ENCODE peak calls at places on chromosomes 4 and X, in nine cellular contexts. R is sigmoid colon, O is breast epithelium, F is WERI-Rb-1, Y is ovary, I is mammary epithelial cell, W is suprapubic skin, X is cardiac muscle cell, M is brain microvascular endothelial cell. E is an unnamed sample.

GRCh38 chr4:140579278-140579677 is 10.5 kb upstream of the UCP1 start:
- DNase-seq in X (no peak), M (no peak), Y (no peak), F (no peak), R (no peak), O (no peak), W (no peak), I (no peak), E (no peak)

GRCh38 chr4:69518102-69518501 is 22.4 kb upstream of the UGT2B4 start:
- DNase-seq in Y (no peak), X (no peak), W (no peak), R (no peak), M (no peak), O (no peak), I (no peak), F (no peak), E (no peak)

GRCh38 chr4:7956306-7957112 is 16.8 kb upstream of the AFAP1 start:
- DNase-seq in O (no peak), I (peak; percentile 92), M (no peak), W (no peak), Y (no peak), F (no peak), X (no peak), R (no peak), E (no peak)

GRCh38 chr4:53453385-53453784 is 75.9 kb downstream of the FIP1L1 start:
- DNase-seq in M (no peak), X (no peak), I (no peak), F (no peak), W (no peak), R (no peak), O (no peak), Y (no peak), E (no peak)

GRCh38 chr4:186342582-186342981 is 76.6 kb downstream of the F11 start:
- DNase-seq in W (no peak), M (no peak), Y (no peak), O (no peak), X (no peak), F (no peak), I (peak; percentile 49), R (no peak), E (no peak)

GRCh38 chr4:176259330-176260090 is 9.5 kb downstream of the ASB5 start:
- DNase-seq in R (no peak), M (peak; percentile 49), X (no peak), W (no peak), I (peak; percentile 27), Y (no peak), F (no peak), O (no peak), E (no peak)

GRCh38 chrX:41014776-41015175 is 70.5 kb upstream of the USP9X start:
- DNase-seq in W (no peak), F (no peak), I (peak; percentile 88), O (no peak), X (no peak), M (no peak), Y (no peak), R (no peak), E (no peak)

GRCh38 chrX:723781-724180 is 93.2 kb downstream of the SHOX start:
- DNase-seq in R (peak; percentile 2), Y (no peak), X (no peak), W (no peak), M (no peak), I (no peak), F (no peak), O (no peak), E (no peak)

GRCh38 chrX:48736878-48737212 is 24.7 kb upstream of the GLOD5 start:
- DNase-seq in R (no peak), F (no peak), M (no peak), W (no peak), O (no peak), X (no peak), I (no peak), Y (no peak), E (no peak)

GRCh38 chrX:48737940-48738339 is 23.6 kb upstream of the GLOD5 start:
- DNase-seq in W (no peak), I (no peak), Y (no peak), O (no peak), F (peak; percentile 12), M (no peak), X (no peak), R (no peak), E (no peak)

GRCh38 chrX:48737213-48737938 is 24.2 kb upstream of the GLOD5 start:
- DNase-seq in R (peak; percentile 97), M (peak; percentile 94), W (peak; percentile 90), Y (peak; percentile 87), X (peak; percentile 94), I (peak; percentile 91), O (peak; percentile 89), F (peak; percentile 93), E (peak; percentile 90)

GRCh38 chrX:48741834-48742233 is 19.7 kb upstream of the GLOD5 start:
- DNase-seq in W (no peak), Y (no peak), O (no peak), R (no peak), I (no peak), X (no peak), M (no peak), F (no peak), E (no peak)

DNA sequence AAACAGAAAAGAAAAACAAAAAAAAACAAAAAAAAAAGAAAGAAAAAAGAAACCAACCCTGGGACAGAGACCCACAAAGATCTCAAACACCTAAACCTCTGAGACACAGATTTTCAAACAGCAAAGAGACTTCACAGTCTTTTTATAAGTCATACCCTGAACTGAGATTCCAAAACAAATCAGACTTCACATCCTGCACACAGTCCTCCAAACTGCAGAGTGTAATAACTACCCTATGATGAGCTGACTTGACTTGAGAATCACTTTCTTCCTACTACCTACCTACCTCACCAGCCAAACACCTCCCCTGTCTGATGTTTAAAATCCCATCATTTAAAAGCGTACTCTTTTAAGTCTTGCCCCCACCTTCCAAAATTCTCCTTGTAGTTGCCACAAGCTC is 25.2 kb upstream of the GLOD5 start:
- DNase-seq in O (no peak), X (no peak), I (no peak), F (no peak), M (no peak), Y (no peak), R (no peak), W (no peak), E (no peak)
- H3K4me3 ChIP-seq in O (no peak overlapping the region), X (peak overlapping the region; percentile 32), I (no peak overlapping the region), F (peak overlapping the region; percentile 49), M (no peak overlapping the region), Y (no peak overlapping the region), R (no peak overlapping the region), W (no peak overlapping the region), E (no peak overlapping the region)

DNA sequence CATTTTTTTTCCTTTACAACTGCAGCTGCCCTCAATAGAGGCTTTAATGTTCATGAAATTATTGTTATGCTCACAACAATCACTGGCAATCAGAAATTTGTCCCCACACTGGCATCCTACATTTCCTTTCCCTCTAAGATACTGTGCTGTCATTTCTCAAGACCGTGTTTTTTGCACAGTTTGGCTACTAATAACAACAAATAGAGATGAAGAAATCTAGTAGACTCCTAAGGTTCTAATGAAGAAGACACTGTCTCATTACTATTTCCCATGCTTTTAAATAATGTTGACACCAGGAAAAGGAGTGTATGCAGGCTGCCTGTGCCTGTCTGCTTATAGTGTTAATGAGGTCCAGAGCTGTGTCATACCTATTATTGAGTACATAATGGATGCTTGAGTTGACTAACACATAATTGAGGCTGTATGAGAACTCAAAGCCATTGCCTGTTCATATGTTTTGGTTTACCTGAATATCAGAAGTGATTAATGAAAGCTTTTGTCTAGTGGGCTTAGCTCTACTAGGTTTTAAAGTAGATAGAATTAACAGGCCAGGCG is 1.5 kb upstream of the EIF4E start:
- DNase-seq in W (no peak), Y (no peak), M (no peak), I (no peak), F (no peak), O (no peak), R (no peak), X (no peak), E (no peak)
- H3K4me3 ChIP-seq in W (peak overlapping the region; percentile 98), Y (no peak overlapping the region), M (no peak overlapping the region), I (peak overlapping the region; percentile 65), F (peak overlapping the region; percentile 97), O (no peak overlapping the region), R (peak overlapping the region; percentile 95), X (no peak overlapping the region), E (no peak overlapping the region)

DNA sequence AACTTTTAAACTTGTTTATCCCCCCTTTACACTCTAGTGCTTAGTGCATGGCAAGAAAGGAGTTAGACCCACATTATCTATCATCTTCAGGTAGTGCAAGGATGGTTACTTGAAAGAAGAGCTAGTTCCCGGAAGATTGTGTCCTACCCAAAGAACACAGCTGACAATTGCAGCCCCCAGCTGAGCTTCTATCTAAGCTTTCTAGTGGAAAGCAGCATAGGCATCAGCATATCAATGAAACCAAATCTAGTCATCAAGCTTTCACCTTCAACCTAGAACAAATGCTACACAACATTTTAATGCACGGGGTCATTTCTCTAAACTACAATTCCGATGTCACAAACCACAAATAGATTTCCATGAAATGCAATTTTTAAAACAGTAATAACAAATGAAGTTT is 88.9 kb upstream of the TFDP3 start:
- DNase-seq in W (no peak), R (no peak), X (no peak), F (no peak), M (no peak), O (no peak), Y (no peak), I (no peak), E (peak; percentile 32)
- H3K4me3 ChIP-seq in W (no peak overlapping the region), R (no peak overlapping the region), X (no peak overlapping the region), F (no peak overlapping the region), M (no peak overlapping the region), O (no peak overlapping the region), Y (no peak overlapping the region), I (no peak overlapping the region), E (no peak overlapping the region)

GRCh38 chr4:137129471-137130244 is 402.6 kb downstream of the PCDH18 start:
- DNase-seq in Y (no peak), O (no peak), W (no peak), F (no peak), R (no peak), X (no peak), M (no peak), I (no peak), E (no peak)

GRCh38 chr4:137125011-137125410 is 407.3 kb downstream of the PCDH18 start:
- DNase-seq in R (no peak), W (no peak), M (peak; percentile 64), X (no peak), I (peak; percentile 12), Y (no peak), F (no peak), O (no peak), E (no peak)

GRCh38 chr4:137122876-137123275 is 409.4 kb downstream of the PCDH18 start:
- DNase-seq in W (no peak), M (no peak), O (no peak), F (no peak), R (no peak), Y (no peak), X (no peak), I (no peak), E (no peak)

DNA sequence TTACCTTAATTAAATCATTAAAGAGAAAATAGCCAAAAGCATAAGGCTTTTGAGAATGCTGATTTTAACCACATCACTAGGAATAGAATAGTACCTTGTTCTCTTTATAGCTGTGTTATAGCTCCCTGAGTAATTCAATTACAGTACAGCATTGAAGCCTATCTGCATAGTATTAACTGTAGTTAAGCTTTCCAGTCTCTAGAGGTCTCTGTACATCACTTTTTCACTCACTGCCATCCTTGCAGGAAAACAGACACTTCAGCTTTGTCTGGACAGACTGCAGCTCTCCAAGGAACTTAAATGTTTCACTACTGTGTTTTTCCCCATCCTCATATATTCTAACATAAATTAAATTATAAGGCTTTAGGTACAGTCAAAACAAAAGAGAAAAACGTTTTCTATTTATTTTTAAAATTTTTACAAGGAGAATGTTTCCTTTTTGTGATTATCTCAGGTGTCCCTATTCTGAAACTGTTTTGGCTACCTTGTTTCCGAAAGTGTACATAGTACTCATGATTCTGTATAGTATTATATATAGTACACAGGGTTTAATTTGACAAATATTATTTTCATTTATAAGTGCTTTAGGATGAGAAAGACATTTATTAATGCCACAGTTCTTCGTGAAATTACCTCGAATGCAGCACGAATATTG is 407.9 kb downstream of the PCDH18 start:
- DNase-seq in Y (no peak), M (peak; percentile 40), R (no peak), X (peak; percentile 60), I (peak; percentile 53), O (no peak), W (no peak), F (peak; percentile 16), E (peak; percentile 10)
- H3K4me3 ChIP-seq in Y (peak overlapping the region; percentile 12), M (peak overlapping the region; percentile 39), R (peak overlapping the region; percentile 44), X (no peak overlapping the region), I (peak overlapping the region; percentile 62), O (peak overlapping the region; percentile 38), W (peak overlapping the region; percentile 38), F (no peak overlapping the region), E (no peak overlapping the region)